ENCODE peak calls at places on chromosomes 6 and 20, in six cellular contexts. G is pulmonary artery endothelial cell; W is RPMI7951; D is stimulated activated CD4-positive, alpha-beta T cell treated with anti-CD3 and anti-CD28 coated beads, TNF-alpha, amount 100 ng/mL, for 4 hours; S is GM18507; Y is omental fat pad. X is an unnamed sample.

GRCh38 chr20:45836841-45837240 is 3.2 kb downstream of the SNX21 start:
- DNase-seq in G (peak), W (no peak), D (no peak), S (no peak), Y (no peak), X (no peak)

GRCh38 chr6:143596857-143597256 is 80.9 kb upstream of the PHACTR2 start:
- DNase-seq in G (no peak), W (no peak), D (no peak), S (no peak), Y (no peak), X (no peak)

GRCh38 chr6:155530219-155530834 is 74.7 kb upstream of the NOX3 start:
- DNase-seq in G (peak), W (peak), D (no peak), S (peak), Y (no peak), X (no peak)

GRCh38 chr6:169839898-169840631 is 88.6 kb downstream of the ERMARD start:
- DNase-seq in G (no peak), W (no peak), D (no peak), S (no peak), Y (no peak), X (no peak)

GRCh38 chr6:93894521-93894920 is 475.2 kb upstream of the EPHA7 start:
- DNase-seq in G (no peak), W (no peak), D (no peak), S (no peak), Y (no peak), X (no peak)

GRCh38 chr6:81785340-81785739 is 32.9 kb upstream of the TENT5A start:
- DNase-seq in G (no peak), W (no peak), D (no peak), S (no peak), Y (no peak), X (no peak)

GRCh38 chr6:141552463-141552862 is 580.3 kb upstream of the GJE1 start:
- DNase-seq in G (peak), W (peak), D (no peak), S (no peak), Y (no peak), X (no peak)

GRCh38 chr6:18343741-18344140 is 43.4 kb upstream of the RNF144B start:
- DNase-seq in G (peak), W (no peak), D (no peak), S (no peak), Y (no peak), X (no peak)

GRCh38 chr6:133693565-133693964 is 195.3 kb upstream of the TCF21 start:
- DNase-seq in G (no peak), W (no peak), D (no peak), S (no peak), Y (no peak), X (no peak)

GRCh38 chr6:18118330-18118729 is 4.1 kb downstream of the NHLRC1 start:
- DNase-seq in G (no peak), W (no peak), D (no peak), S (no peak), Y (no peak), X (no peak)

GRCh38 chr6:138545621-138545980 is 46.3 kb upstream of the NHSL1 start:
- DNase-seq in G (peak), W (no peak), D (no peak), S (no peak), Y (peak), X (no peak)

GRCh38 chr20:34971873-34972235 is 16.2 kb downstream of the MYH7B start:
- DNase-seq in G (no peak), W (no peak), D (no peak), S (no peak), Y (no peak), X (no peak)

GRCh38 chr6:119501798-119502483 is 152.4 kb upstream of the MAN1A1 start:
- DNase-seq in G (no peak), W (no peak), D (no peak), S (no peak), Y (no peak), X (no peak)

GRCh38 chr6:17584241-17584803 is 15.8 kb upstream of the FAM8A1 start:
- DNase-seq in G (peak), W (peak), D (no peak), S (no peak), Y (no peak), X (peak)

GRCh38 chr6:27288136-27289044 is 23.7 kb downstream of the POM121L2 start:
- DNase-seq in G (no peak), W (no peak), D (no peak), S (no peak), Y (no peak), X (no peak)

GRCh38 chr6:108559097-108559883 is 1.4 kb upstream of the FOXO3 start:
- DNase-seq in G (peak), W (peak), D (peak), S (no peak), Y (peak), X (peak)

GRCh38 chr6:139161169-139161568 is 26.3 kb downstream of the HECA start:
- DNase-seq in G (no peak), W (peak), D (no peak), S (no peak), Y (no peak), X (no peak)

GRCh38 chr6:130760006-130760405 is 67.2 kb upstream of the SMLR1 start:
- DNase-seq in G (no peak), W (peak), D (no peak), S (no peak), Y (no peak), X (no peak)

GRCh38 chr6:76886900-76887299 is 576.4 kb downstream of the HTR1B start:
- DNase-seq in G (no peak), W (no peak), D (no peak), S (no peak), Y (no peak), X (no peak)

GRCh38 chr6:168119539-168119938 is 40.5 kb upstream of the FRMD1 start:
- DNase-seq in G (no peak), W (no peak), D (no peak), S (no peak), Y (no peak), X (no peak)

GRCh38 chr6:30571085-30572077 is at the start of gene ABCF1:
- DNase-seq in G (peak), W (peak), D (peak), S (peak), Y (peak), X (peak)

GRCh38 chr6:143964667-143965066 is 43.4 kb downstream of the PLAGL1 start:
- DNase-seq in G (no peak), W (peak), D (no peak), S (no peak), Y (no peak), X (no peak)

GRCh38 chr6:31125586-31126363 is 5.5 kb upstream of the CDSN start:
- DNase-seq in G (no peak), W (peak), D (no peak), S (no peak), Y (no peak), X (no peak)

GRCh38 chr6:167786859-167787675 is 39.6 kb upstream of the AFDN start:
- DNase-seq in G (no peak), W (no peak), D (no peak), S (no peak), Y (no peak), X (no peak)

GRCh38 chr6:144649085-144649484 is 363.9 kb downstream of the UTRN start:
- DNase-seq in G (no peak), W (no peak), D (no peak), S (no peak), Y (no peak), X (no peak)

GRCh38 chr20:25296094-25297093 is 48.5 kb downstream of the PYGB start:
- DNase-seq in G (no peak), W (no peak), D (no peak), S (no peak), Y (no peak), X (peak)

GRCh38 chr20:58718121-58718563 is 25.5 kb downstream of the NPEPL1 start:
- DNase-seq in G (no peak), W (no peak), D (no peak), S (no peak), Y (no peak), X (no peak)

GRCh38 chr6:152094992-152095592 is 287.6 kb downstream of the ESR1 start:
- DNase-seq in G (peak), W (peak), D (no peak), S (no peak), Y (peak), X (peak)

GRCh38 chr6:156359912-156360311 is 417.3 kb upstream of the ARID1B start:
- DNase-seq in G (no peak), W (no peak), D (no peak), S (no peak), Y (no peak), X (peak)

GRCh38 chr6:169702640-169703246 is 817 bp downstream of the C6orf120 start:
- DNase-seq in G (no peak), W (peak), D (no peak), S (no peak), Y (no peak), X (peak)

GRCh38 chr6:141484726-141485125 is 648.0 kb upstream of the GJE1 start:
- DNase-seq in G (no peak), W (peak), D (no peak), S (no peak), Y (no peak), X (no peak)

GRCh38 chr20:1887756-1888155 is 7.5 kb upstream of the SIRPA start:
- DNase-seq in G (no peak), W (no peak), D (no peak), S (no peak), Y (no peak), X (no peak)

GRCh38 chr6:129623008-129623732 is 86.8 kb downstream of the ARHGAP18 start:
- DNase-seq in G (no peak), W (no peak), D (no peak), S (no peak), Y (no peak), X (no peak)

GRCh38 chr6:137928286-137928685 is 61.2 kb downstream of the TNFAIP3 start:
- DNase-seq in G (no peak), W (no peak), D (no peak), S (no peak), Y (no peak), X (no peak)

GRCh38 chr6:87633851-87634250 is 43.9 kb downstream of the ORC3 start:
- DNase-seq in G (no peak), W (no peak), D (no peak), S (no peak), Y (no peak), X (no peak)

GRCh38 chr20:17533396-17533795 is 2.2 kb upstream of the BFSP1 start:
- DNase-seq in G (no peak), W (peak), D (no peak), S (no peak), Y (no peak), X (peak)

GRCh38 chr6:146785001-146785585 is 186.3 kb downstream of the ADGB start:
- DNase-seq in G (peak), W (peak), D (no peak), S (no peak), Y (no peak), X (no peak)

GRCh38 chr6:18958146-18958545 is 571.0 kb downstream of the RNF144B start:
- DNase-seq in G (no peak), W (no peak), D (no peak), S (no peak), Y (no peak), X (no peak)

GRCh38 chr20:2932497-2932896 is 59.2 kb downstream of the PTPRA start:
- DNase-seq in G (peak), W (no peak), D (no peak), S (no peak), Y (no peak), X (no peak)

X was measured in 8988T.